ENCODE peak calls at places on chromosomes 7 and 10, in four cellular contexts. C, T, P and A are unnamed samples.
A peak's percentile ranks its signal among the peaks of the same experiment; 100 is the strongest.

GRCh38 chr10:23786594-23786993 is 347.7 kb downstream of the OTUD1 start:
- DNase-seq in P (no peak), C (no peak), T (no peak), A (no peak)

GRCh38 chr7:105644937-105645336 is 63.6 kb upstream of the EFCAB10 start:
- DNase-seq in T (no peak), P (no peak), C (no peak), A (no peak)

GRCh38 chr10:86439544-86439943 is 72.9 kb upstream of the GRID1 start:
- DNase-seq in P (no peak), T (no peak), C (peak; percentile 66), A (peak; percentile 92)

GRCh38 chr7:159114981-159115380 is 29.7 kb downstream of the VIPR2 start:
- DNase-seq in P (no peak), C (no peak), T (no peak), A (no peak)

GRCh38 chr7:28533267-28533666 is 120.9 kb downstream of the CREB5 start:
- DNase-seq in P (no peak), C (no peak), T (no peak), A (no peak)

GRCh38 chr7:55534262-55534915 is 37.9 kb downstream of the VOPP1 start:
- DNase-seq in T (peak; percentile 99), C (peak; percentile 30), P (no peak), A (peak; percentile 94)

GRCh38 chr7:46391215-46391614 is 470.1 kb upstream of the IGFBP3 start:
- DNase-seq in P (no peak), C (no peak), T (no peak), A (no peak)

GRCh38 chr10:62498271-62498670 is 124.1 kb downstream of the ZNF365 start:
- DNase-seq in P (no peak), C (no peak), T (no peak), A (no peak)

GRCh38 chr7:13604178-13604577 is 385.3 kb downstream of the ETV1 start:
- DNase-seq in T (no peak), C (no peak), P (no peak), A (no peak)

GRCh38 chr10:106504536-106504935 is 660.0 kb downstream of the SORCS1 start:
- DNase-seq in T (no peak), P (no peak), C (no peak), A (no peak)

GRCh38 chr7:155729847-155730246 is 82.4 kb downstream of the SHH start:
- DNase-seq in T (no peak), P (no peak), C (no peak), A (no peak)
- TF ChIP-seq MYC in T (no peak), P (no peak), C (no peak), A (no peak)

GRCh38 chr7:30974605-30975256 is 11.0 kb downstream of the GHRHR start:
- DNase-seq in T (peak; percentile 60), P (peak; percentile 83), C (peak; percentile 60), A (peak; percentile 72)
- TF ChIP-seq CTCF in T (peak; percentile 93), P (peak; percentile 95), C (peak; percentile 87), A (peak; percentile 95)

DNA sequence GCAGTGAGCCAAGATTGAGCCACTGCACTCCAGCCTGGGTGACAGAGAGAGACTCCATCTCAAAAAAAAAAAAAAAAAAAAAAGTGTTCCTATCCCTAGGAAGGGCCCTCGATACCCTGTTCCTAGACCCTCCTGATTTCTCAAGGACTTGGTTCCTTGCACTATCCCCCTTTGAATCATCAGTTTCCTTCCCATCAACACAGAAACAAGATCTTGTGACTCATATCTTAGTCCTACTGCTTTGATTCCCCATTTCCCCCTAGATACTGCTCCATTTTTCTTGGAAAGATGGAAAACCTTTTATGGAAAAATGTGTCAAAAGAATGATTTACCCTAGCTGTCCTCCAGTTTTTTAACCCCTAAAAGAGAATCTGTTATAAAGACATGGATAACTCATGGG is 1.7 kb upstream of the ZNF862 start:
- DNase-seq in P (no peak), C (no peak), T (no peak), A (no peak)
- TF ChIP-seq MAX in P (no peak), C (no peak), T (no peak), A (no peak)

GRCh38 chr10:88456730-88457129 is 126.4 kb downstream of the RNLS start:
- DNase-seq in T (no peak), P (no peak), C (no peak), A (peak; percentile 78)
- TF ChIP-seq MYC in T (no peak), P (no peak), C (no peak), A (no peak)

DNA sequence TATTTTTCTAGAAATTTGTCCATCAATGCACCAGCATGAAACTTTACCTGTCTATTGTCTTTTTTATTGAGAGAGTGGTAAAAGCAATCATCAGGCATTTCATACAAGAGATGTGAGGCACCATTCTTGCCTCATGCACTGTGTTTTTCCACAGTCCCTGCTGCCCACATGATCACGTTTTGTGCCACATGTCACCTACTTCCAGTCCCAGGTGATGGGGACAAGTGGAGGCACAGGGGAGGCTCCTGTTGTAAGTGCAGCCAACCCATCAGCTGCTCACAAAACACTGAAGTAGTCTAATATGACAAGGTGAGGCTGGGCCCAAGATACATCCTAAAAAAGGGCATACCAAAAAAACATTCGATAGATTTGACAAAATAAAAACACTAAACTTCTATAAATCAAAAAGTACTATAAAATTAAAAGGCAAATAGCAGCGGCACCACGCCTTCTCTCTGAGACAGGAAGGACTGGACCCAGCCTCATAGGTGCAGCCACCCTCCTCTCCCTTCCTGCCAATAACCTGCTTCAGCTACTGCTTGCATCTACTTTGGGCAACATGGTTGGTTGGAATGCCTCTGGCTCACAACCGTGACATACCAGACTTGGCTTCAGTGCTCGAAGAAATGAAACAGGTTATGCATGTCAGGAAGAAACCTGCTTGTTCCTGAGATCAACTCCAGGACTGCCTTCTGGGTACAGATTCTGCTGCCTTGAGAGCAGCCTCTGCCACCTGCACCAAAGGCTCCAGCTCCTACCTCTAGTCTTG is 2.3 kb downstream of the ZC3HAV1L start:
- DNase-seq in P (no peak), C (no peak), T (no peak), A (no peak)
- TF ChIP-seq CTCF in P (no peak), C (no peak), T (no peak), A (no peak)

DNA sequence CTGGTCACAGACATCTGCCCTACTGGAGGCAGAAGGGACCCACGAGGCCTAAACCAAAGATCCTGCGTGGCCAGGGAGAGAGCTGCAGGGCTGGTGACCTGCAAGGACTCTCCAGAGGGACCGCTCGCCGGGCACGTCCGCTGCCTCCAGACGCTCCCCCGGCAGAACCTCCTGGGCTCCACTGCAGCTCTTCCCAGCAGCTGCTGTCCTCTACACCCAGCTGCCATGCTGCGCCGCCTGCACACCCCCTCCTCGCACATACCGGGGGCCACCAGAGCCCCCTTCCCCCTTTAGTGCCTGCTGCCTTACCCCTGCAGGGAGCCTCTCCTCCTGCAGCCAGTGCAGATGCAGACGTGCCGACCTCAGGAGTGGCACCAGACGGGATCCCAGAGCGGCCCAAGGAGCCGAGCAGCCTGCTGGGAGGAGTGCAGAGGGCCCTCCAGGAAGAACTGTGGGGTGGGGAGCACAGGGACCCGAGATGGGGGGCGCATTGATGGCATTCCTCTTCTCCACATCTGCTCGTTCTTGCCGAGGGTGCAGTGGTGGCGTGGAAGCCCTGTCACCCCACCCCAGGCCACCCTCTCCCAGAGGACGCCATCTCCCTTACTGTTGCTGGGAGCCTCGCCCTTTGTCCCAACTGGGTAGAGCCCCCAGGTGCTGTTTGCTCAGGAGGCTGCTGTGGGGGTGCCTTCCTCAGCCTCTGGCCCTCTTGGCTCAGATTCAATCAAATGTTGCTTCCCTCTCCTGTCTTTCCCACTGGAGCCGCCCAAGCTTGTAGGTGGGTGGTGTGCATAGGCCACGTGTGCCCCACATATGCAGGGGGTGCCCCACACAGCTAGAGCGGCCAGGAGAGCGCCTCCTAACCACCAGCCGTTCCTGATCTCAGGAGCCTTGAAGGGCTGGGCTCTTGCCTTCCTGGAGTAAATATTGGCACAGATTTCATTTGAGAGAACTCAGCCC is 39.6 kb downstream of the ZNF467 start:
- DNase-seq in T (no peak), P (no peak), C (no peak), A (no peak)
- TF ChIP-seq MAX in T (no peak), P (no peak), C (no peak), A (no peak)

GRCh38 chr7:136617176-136617575 is 251.3 kb upstream of the CHRM2 start:
- DNase-seq in P (no peak), T (no peak), C (no peak), A (no peak)
- TF ChIP-seq MYC in P (no peak), T (no peak), C (no peak), A (no peak)

DNA sequence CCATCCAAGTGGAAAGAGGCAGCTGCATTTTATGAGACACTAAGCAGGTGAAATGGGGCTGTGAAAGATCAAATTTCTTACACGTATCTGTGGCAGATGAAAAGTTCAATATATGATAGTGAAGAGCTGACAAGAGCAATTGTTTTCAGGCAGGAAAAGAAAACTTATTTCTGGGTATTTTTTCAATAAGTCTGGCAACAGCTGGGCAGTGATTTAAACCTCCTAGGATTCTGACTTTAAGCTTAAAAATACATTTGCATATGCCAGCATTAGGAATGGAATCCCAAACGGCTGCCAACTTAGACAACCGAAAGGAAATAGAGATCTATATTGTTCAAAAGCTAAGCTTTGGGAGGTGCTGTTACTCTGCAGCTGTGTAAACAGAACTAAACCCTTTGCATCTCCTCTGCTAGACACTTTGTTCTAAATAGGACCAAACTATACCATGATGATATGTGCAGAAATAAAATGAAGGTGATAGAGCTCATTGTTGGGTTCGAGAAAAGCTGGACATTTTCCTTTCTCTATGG is 26.1 kb downstream of the DYNC1I1 start:
- DNase-seq in P (no peak), C (no peak), T (no peak), A (no peak)
- TF ChIP-seq CTCF in P (no peak), C (no peak), T (no peak), A (no peak)

DNA sequence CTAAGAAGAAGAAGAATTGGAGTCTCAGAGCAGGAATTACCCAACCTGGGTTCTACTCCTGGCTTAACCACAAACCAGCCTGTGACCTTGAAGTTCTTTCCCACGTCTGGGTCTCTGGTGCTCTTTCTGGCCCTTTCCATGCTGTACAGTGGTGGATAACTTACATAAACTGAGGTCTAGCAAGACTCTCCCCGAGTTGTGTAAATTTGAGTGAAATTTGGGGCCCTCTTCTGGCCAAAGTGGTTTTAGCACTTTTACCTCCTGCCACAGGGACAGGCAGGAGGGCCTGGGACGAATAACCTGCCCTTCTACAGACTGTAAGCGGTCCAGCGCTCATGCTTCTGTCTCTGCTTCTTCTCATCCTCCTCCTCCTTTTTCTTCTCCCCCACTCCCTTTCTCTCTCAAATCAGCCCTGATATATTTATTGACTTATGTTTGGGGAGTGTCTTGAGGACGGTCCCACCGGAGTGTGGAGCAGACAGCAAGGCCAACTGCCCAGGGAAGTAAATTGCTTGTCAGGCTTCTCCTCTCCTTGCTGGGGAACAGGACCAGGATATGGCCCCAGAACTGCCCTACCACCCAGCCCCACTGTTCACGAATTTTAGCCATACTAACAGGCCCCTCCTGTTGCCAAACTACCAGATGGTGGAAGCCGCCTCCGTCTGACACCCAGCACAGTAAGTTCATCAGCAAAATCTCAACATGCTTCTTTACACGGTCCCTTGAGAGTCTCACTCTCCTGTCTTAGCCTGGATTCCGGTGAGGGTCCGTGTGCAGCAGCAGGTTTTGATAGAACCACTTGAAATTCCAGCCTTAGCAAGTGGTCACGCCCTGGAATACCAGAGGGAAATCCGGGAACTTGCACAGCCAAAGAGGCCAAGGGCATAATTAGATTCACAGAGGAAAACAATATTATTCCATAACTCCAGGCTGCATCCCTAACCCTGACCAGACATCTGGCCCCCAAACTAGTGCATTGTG is 4.1 kb upstream of the SH3PXD2A start:
- DNase-seq in T (peak; percentile 24), P (peak; percentile 49), C (peak; percentile 72), A (peak; percentile 83)
- TF ChIP-seq MAX in T (no peak), P (no peak), C (no peak), A (peak; percentile 20)